ENCODE peak calls at places on chromosomes 3 and 15, in ten cellular contexts. X is dorsolateral prefrontal cortex, Q is progenitor cell of endocrine pancreas, O is GM13977, F is ovary, L is GM06990, J is lung, W is neural crest cell, E is brain microvascular endothelial cell, Z is fibroblast of mammary gland. K is an unnamed sample.

GRCh38 chr15:99955181-99955525 is 221.9 kb upstream of the LYSMD4 start:
- DNase-seq in X (no peak), Q (no peak), O (no peak), F (no peak), L (no peak), J (no peak), W (no peak), E (no peak), Z (no peak), K (no peak)

GRCh38 chr15:81190922-81191507 is 5.7 kb upstream of the IL16 start:
- DNase-seq in X (no peak), Q (no peak), O (no peak), F (no peak), L (no peak), J (no peak), W (no peak), E (no peak), Z (peak), K (no peak)

GRCh38 chr3:46867550-46867898 is 4.3 kb upstream of the MYL3 start:
- DNase-seq in X (no peak), Q (no peak), O (no peak), F (peak), L (no peak), J (peak), W (no peak), E (no peak), Z (peak), K (no peak)

GRCh38 chr3:9226326-9226725 is 23.1 kb downstream of the SRGAP3 start:
- DNase-seq in X (no peak), Q (no peak), O (no peak), F (no peak), L (no peak), J (no peak), W (no peak), E (peak), Z (peak), K (no peak)

GRCh38 chr15:63339836-63340235 is 41.8 kb downstream of the CA12 start:
- DNase-seq in X (no peak), Q (no peak), O (no peak), F (no peak), L (no peak), J (no peak), W (no peak), E (no peak), Z (no peak), K (no peak)

GRCh38 chr3:23806322-23807160 is 786 bp downstream of the UBE2E1 start:
- DNase-seq in X (no peak), Q (peak), O (peak), F (peak), L (peak), J (peak), W (peak), E (no peak), Z (no peak), K (no peak)

GRCh38 chr3:125104639-125105038 is 48.8 kb upstream of the HEG1 start:
- DNase-seq in X (no peak), Q (no peak), O (no peak), F (no peak), L (no peak), J (no peak), W (no peak), E (no peak), Z (peak), K (no peak)

GRCh38 chr15:71508081-71508682 is 302.2 kb upstream of the NR2E3 start:
- DNase-seq in X (no peak), Q (no peak), O (peak), F (no peak), L (peak), J (no peak), W (no peak), E (no peak), Z (no peak), K (no peak)

GRCh38 chr15:60761505-60761845 is 282.5 kb upstream of the ICE2 start:
- DNase-seq in X (no peak), Q (no peak), O (no peak), F (no peak), L (no peak), J (no peak), W (no peak), E (no peak), Z (no peak), K (no peak)

GRCh38 chr15:25136119-25136518 is 181.3 kb downstream of the SNRPN start:
- DNase-seq in X (no peak), Q (no peak), O (no peak), F (no peak), L (no peak), J (no peak), W (no peak), E (peak), Z (peak), K (no peak)

GRCh38 chr15:67836477-67836876 is 3.4 kb downstream of the RNU6-1 start:
- DNase-seq in X (no peak), Q (no peak), O (peak), F (peak), L (no peak), J (no peak), W (no peak), E (no peak), Z (peak), K (no peak)

GRCh38 chr3:111128884-111129283 is 57.3 kb downstream of the NECTIN3 start:
- DNase-seq in X (no peak), Q (no peak), O (no peak), F (no peak), L (no peak), J (no peak), W (no peak), E (peak), Z (no peak), K (no peak)

GRCh38 chr3:9402410-9403228 is 5.2 kb downstream of the SETD5 start:
- DNase-seq in X (peak), Q (peak), O (no peak), F (no peak), L (no peak), J (no peak), W (peak), E (peak), Z (peak), K (no peak)

GRCh38 chr3:79286882-79287281 is 480.9 kb downstream of the ROBO1 start:
- DNase-seq in X (no peak), Q (no peak), O (no peak), F (no peak), L (no peak), J (no peak), W (no peak), E (peak), Z (peak), K (no peak)

GRCh38 chr15:23869391-23869790 is 182.3 kb upstream of the NDN start:
- DNase-seq in X (no peak), Q (peak), O (no peak), F (peak), L (no peak), J (peak), W (peak), E (no peak), Z (no peak), K (no peak)

GRCh38 chr15:84921121-84921520 is 36.7 kb downstream of the SLC28A1 start:
- DNase-seq in X (no peak), Q (no peak), O (no peak), F (no peak), L (no peak), J (no peak), W (no peak), E (no peak), Z (peak), K (no peak)

GRCh38 chr3:29475854-29476253 is 195.0 kb downstream of the RBMS3 start:
- DNase-seq in X (no peak), Q (no peak), O (no peak), F (no peak), L (no peak), J (peak), W (no peak), E (no peak), Z (no peak), K (no peak)

GRCh38 chr3:39260957-39261356 is 18.9 kb downstream of the CX3CR1 start:
- DNase-seq in X (no peak), Q (no peak), O (peak), F (peak), L (peak), J (peak), W (no peak), E (peak), Z (peak), K (no peak)

GRCh38 chr3:19947549-19948071 is 713 bp downstream of the RAB5A start:
- DNase-seq in X (peak), Q (peak), O (peak), F (no peak), L (peak), J (peak), W (peak), E (peak), Z (peak), K (no peak)

GRCh38 chr15:77002954-77003912 is 8.3 kb downstream of the PSTPIP1 start:
- DNase-seq in X (no peak), Q (no peak), O (peak), F (no peak), L (peak), J (peak), W (no peak), E (no peak), Z (no peak), K (no peak)

GRCh38 chr3:112649478-112649735 is 8.5 kb upstream of the CCDC80 start:
- DNase-seq in X (no peak), Q (no peak), O (no peak), F (no peak), L (no peak), J (no peak), W (no peak), E (no peak), Z (peak), K (no peak)

GRCh38 chr3:112931737-112932521 is 43.0 kb downstream of the CD200R1 start:
- DNase-seq in X (no peak), Q (no peak), O (no peak), F (no peak), L (no peak), J (no peak), W (no peak), E (no peak), Z (no peak), K (no peak)

GRCh38 chr3:196111939-196112386 is 30.1 kb upstream of the TFRC start:
- DNase-seq in X (no peak), Q (no peak), O (peak), F (no peak), L (peak), J (no peak), W (no peak), E (no peak), Z (no peak), K (no peak)
- TF ChIP-seq CTCF in X (no peak), Q (no peak), O (no peak), F (no peak), L (no peak), J (no peak), W (no peak), E (no peak), Z (no peak), K (no peak)

GRCh38 chr15:66019377-66019776 is 150.1 kb downstream of the RAB11A start:
- DNase-seq in X (no peak), Q (no peak), O (no peak), F (no peak), L (no peak), J (no peak), W (no peak), E (no peak), Z (no peak), K (no peak)
- TF ChIP-seq CTCF in X (no peak), Q (no peak), O (no peak), F (no peak), L (no peak), J (no peak), W (no peak), E (no peak), Z (no peak), K (no peak)

DNA sequence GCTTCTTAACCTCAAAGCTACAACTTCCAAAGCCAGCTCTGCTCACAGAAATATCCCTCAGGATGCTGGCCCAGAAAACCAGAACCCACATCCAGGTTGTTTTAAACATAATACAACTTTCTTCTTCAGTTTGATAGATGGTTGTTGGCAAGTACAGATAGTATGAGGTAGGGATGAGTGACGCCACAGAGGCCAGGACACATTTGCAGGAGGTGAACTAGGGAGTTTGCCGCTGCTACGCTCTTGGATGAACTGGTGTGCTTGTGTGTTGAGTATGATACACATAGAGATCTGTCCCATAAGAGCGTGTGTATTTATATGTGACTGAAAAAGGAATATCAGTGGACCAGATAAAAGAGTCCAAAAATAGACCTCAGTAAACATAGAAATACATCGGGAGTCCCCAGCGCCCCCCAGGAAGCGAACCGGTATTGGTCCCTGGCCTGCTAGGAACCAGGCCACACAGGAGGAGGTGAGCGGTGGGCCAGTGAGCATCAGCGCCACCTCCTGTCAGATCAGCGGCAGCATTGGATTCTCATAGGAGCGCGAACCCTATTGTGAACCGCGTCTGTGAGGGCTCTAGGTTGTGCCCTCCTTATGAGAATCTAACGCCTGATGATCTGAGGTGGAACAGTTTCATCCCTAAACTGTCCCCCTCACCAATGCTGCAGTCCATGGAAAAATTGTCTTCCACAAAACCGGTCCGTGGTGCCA is 98.0 kb downstream of the LRRK1 start:
- DNase-seq in X (no peak), Q (no peak), O (no peak), F (no peak), L (no peak), J (peak), W (no peak), E (no peak), Z (no peak), K (no peak)
- TF ChIP-seq CTCF in X (no peak), Q (peak), O (peak), F (no peak), L (peak), J (no peak), W (peak), E (peak), Z (peak), K (no peak)

GRCh38 chr3:133440652-133441051 is 40.8 kb downstream of the BFSP2 start:
- DNase-seq in X (no peak), Q (no peak), O (no peak), F (no peak), L (no peak), J (no peak), W (no peak), E (no peak), Z (no peak), K (no peak)
- TF ChIP-seq CTCF in X (no peak), Q (no peak), O (no peak), F (no peak), L (no peak), J (no peak), W (no peak), E (no peak), Z (no peak), K (no peak)

GRCh38 chr3:45507820-45508317 is 86.7 kb upstream of the LIMD1 start:
- DNase-seq in X (no peak), Q (no peak), O (no peak), F (no peak), L (no peak), J (no peak), W (peak), E (peak), Z (peak), K (no peak)
- TF ChIP-seq CTCF in X (no peak), Q (peak), O (peak), F (no peak), L (no peak), J (no peak), W (peak), E (peak), Z (peak), K (no peak)

GRCh38 chr15:72846027-72846426 is 62.5 kb upstream of the ADPGK start:
- DNase-seq in X (no peak), Q (no peak), O (no peak), F (no peak), L (no peak), J (no peak), W (no peak), E (no peak), Z (peak), K (no peak)
- TF ChIP-seq CTCF in X (no peak), Q (no peak), O (no peak), F (no peak), L (no peak), J (no peak), W (no peak), E (no peak), Z (no peak), K (no peak)

DNA sequence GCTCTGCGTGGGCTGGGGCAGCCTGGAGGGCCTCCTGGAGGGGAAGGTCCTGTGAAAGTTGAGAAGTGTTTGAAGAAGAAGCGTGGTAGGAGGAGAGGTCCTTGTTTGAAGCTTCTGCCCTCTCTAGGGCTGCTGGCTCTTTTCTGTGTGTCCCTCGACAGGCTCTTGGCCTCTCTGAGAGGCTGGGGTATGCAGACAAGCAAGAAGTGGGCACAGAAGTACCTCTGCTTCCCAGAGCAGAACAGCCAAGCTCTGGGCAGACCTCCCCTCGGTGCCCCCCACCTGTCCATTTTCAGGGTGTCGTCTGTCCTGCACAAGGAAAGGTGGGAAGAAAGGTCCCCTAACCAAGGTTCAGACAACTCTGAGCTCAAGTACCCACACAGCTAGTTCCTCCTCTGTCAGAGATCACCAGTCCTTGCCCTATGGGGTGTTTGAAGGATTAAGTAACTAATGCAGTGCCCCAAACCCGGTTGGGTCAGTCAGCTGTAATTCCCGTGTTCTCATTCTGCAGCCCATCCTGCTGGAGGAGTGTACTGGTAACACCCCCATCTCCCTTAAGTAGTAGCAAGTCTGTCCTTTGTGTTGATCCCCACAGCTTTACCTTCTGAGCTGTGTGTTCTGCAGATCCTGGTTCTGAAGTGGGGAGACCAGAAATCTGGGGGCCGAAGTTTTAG is 6.3 kb downstream of the CSK start:
- DNase-seq in X (no peak), Q (no peak), O (no peak), F (no peak), L (no peak), J (no peak), W (no peak), E (no peak), Z (no peak), K (no peak)
- TF ChIP-seq CTCF in X (no peak), Q (no peak), O (no peak), F (no peak), L (no peak), J (no peak), W (no peak), E (no peak), Z (no peak), K (no peak)

K was measured in D721Med.